ENCODE peak calls at places on chromosomes 1 and 21, in four cellular contexts. C is iris pigment epithelial cell; Q is stimulated activated CD4-positive, alpha-beta T cell treated with anti-CD3 and anti-CD28 coated beads, Interleukin-2, amount 100 ng/mL, for 24 hours; Z is NCI-H748 treated with DMSO at 0.1 percent for 48 hours. I is an unnamed sample.

GRCh38 chr1:10646347-10646861 is 150.0 kb downstream of the CASZ1 start:
- DNase-seq in Q (no peak), Z (no peak), C (peak; percentile 79), I (peak; percentile 51)

GRCh38 chr1:56453016-56453721 is 126.2 kb downstream of the PLPP3 start:
- DNase-seq in Z (no peak), Q (no peak), C (no peak), I (no peak)

GRCh38 chr21:36437745-36438128 is 42.2 kb downstream of the CLDN14 start:
- DNase-seq in Z (no peak), C (peak; percentile 95), Q (no peak), I (peak; percentile 99)

GRCh38 chr1:177334276-177334675 is 163.5 kb downstream of the BRINP2 start:
- DNase-seq in Q (no peak), Z (no peak), C (peak; percentile 34), I (no peak)

GRCh38 chr1:31689821-31690220 is 14.0 kb downstream of the COL16A1 start:
- DNase-seq in Q (no peak), C (peak; percentile 98), Z (no peak), I (peak; percentile 93)

GRCh38 chr1:162206300-162206699 is 136.8 kb downstream of the NOS1AP start:
- DNase-seq in Q (no peak), Z (no peak), C (no peak), I (no peak)

GRCh38 chr1:180236698-180237509 is 6.8 kb downstream of the LHX4 start:
- DNase-seq in Z (no peak), C (no peak), Q (no peak), I (no peak)

GRCh38 chr1:242030071-242030470 is 31.2 kb upstream of the MAP1LC3C start:
- DNase-seq in Q (no peak), Z (no peak), C (peak; percentile 5), I (no peak)

GRCh38 chr1:8911416-8912309 is 33.2 kb upstream of the ENO1 start:
- DNase-seq in C (peak; percentile 38), Z (peak; percentile 79), Q (no peak), I (no peak)

I was measured in fibroblast of the aortic adventitia.